ENCODE peak calls at places on chromosome 21, in seven cellular contexts. Z, N, R, L, K, B and P are unnamed samples.

GRCh38 chr21:45975017-45975595 is 6.5 kb upstream of the COL6A1 start:
- DNase-seq in B (peak), L (peak), R (peak), K (peak), N (no peak), Z (peak), P (no peak)

GRCh38 chr21:18041012-18041411 is 203.6 kb upstream of the CHODL start:
- DNase-seq in B (no peak), Z (peak), K (peak), R (no peak), L (no peak), N (no peak), P (no peak)

GRCh38 chr21:32367158-32367557 is 25.7 kb downstream of the URB1 start:
- DNase-seq in Z (peak), L (no peak), K (peak), N (no peak), R (no peak), B (no peak), P (no peak)

GRCh38 chr21:32414579-32415358 is 2.3 kb downstream of the EVA1C start:
- DNase-seq in N (no peak), K (peak), R (no peak), Z (peak), L (no peak), B (no peak), P (no peak)

GRCh38 chr21:39216290-39216689 is 33.0 kb upstream of the PSMG1 start:
- DNase-seq in R (no peak), Z (no peak), L (no peak), B (no peak), K (no peak), N (no peak), P (no peak)

GRCh38 chr21:32411366-32412161 is 942 bp upstream of the EVA1C start:
- DNase-seq in K (peak), R (peak), B (peak), Z (peak), L (peak), N (peak), P (no peak)

GRCh38 chr21:21295303-21295702 is 297.1 kb downstream of the NCAM2 start:
- DNase-seq in Z (no peak), L (no peak), K (no peak), N (no peak), R (no peak), B (no peak), P (no peak)

GRCh38 chr21:21200103-21200938 is 202.1 kb downstream of the NCAM2 start:
- DNase-seq in K (peak), L (no peak), B (no peak), R (no peak), Z (peak), N (no peak), P (no peak)

DNA sequence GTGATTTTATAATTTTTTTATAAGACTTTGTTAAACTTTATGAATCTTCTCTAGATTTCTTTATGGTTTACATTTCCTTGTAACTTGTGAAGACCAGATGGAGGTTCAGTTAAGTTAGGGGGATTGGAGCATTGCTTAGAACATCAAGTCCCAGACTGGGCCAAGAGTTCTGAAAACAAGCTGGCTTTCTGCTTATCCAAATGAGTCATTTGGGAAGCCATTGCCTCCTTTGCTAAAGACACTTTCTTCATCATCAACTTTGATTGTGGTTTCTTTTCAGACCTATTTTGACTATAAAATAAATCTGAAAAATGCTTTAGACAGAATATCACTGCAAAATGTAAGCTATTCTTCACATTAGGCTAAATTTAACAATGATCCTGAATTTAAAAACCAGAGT is 446.8 kb downstream of the USP25 start:
- DNase-seq in K (no peak), N (no peak), L (no peak), R (no peak), Z (no peak), B (no peak), P (no peak)
- TF ChIP-seq CTCF in K (no peak), N (no peak), L (no peak), R (no peak), Z (no peak), B (no peak), P (no peak)

GRCh38 chr21:41611966-41612606 is 104.1 kb upstream of the TMPRSS2 start:
- DNase-seq in R (no peak), K (no peak), N (no peak), B (no peak), Z (no peak), L (no peak), P (no peak)
- TF ChIP-seq CTCF in R (no peak), K (no peak), N (no peak), B (no peak), Z (peak), L (peak), P (no peak)

DNA sequence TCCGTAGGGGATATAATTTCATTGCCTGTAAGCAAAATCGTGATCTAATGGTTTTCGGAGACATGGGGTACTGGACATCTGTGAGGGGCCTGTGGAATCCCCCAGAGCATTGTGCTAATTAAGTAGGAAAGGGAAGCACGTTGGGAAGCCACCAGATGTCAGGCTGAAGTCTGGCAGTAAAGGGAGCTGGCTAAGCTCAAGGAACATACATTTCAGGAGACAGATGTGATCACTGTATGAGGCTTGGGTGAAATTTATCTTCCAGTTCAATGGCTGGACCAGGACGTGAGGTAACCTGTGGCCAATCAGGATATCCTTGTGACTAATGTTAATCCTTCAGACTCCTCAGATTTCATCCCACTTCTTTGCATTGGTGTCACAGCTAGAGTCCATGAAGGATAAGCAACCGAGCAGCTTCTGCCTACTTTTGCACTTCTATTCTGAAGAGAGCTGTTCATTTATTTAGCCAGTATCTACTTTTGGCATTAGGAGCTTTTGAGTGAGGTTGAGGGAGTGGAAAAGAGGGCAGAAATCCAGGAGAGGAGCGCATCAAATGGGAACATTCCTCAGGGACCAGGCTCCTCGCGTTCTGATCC is 110.2 kb upstream of the APP start:
- DNase-seq in R (no peak), K (peak), N (no peak), B (no peak), L (no peak), Z (no peak), P (no peak)
- TF ChIP-seq CTCF in R (no peak), K (no peak), N (no peak), B (no peak), L (no peak), Z (no peak), P (no peak)

DNA sequence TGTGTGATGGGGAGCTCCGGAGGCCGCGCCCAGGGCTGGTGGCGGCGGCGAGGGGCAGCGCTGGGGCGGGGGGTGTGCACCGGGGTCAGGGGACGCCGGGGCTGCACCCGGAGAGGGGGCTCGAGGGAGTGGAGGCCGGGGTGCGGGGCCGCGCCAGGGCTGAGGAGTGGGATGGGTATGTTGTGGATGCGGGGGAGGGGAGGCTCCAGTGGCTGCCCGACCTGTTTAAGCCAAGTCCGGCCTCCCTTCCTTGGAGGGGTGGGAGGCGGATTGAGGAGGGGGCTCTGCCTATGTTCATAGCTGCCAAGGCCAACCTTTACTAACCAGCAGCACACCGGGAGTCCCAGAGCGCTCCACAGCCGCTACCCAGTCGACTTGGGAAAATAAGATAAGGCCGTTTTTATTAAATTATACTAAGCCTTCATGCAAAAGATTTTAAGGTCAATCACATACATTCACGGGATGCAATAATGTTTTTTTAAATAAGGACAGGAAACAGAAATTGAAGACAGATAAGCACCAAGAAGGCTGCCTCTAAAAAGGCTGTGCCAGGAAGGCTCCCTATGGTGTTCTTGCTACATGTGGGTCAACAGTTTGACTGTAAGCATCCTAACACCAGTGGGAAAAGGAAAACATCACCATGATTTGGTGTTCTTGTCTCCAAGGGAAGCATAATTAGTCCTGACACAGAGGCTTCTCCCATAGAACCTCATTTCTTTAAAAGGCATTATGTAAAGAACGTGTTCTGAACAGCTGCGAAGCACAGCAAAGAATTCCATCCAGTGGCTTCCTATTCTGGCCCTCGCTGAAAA is 583 bp upstream of the HLCS start:
- DNase-seq in N (no peak), Z (peak), B (peak), K (peak), L (no peak), R (peak), P (no peak)
- TF ChIP-seq CTCF in N (no peak), Z (no peak), B (no peak), K (no peak), L (no peak), R (no peak), P (no peak)

GRCh38 chr21:43741425-43742096 is 22.6 kb downstream of the PDXK start:
- DNase-seq in Z (no peak), L (no peak), K (no peak), B (no peak), R (no peak), N (no peak), P (no peak)
- TF ChIP-seq CTCF in Z (no peak), L (no peak), K (no peak), B (no peak), R (no peak), N (no peak), P (no peak)

GRCh38 chr21:44619886-44620285 is 7.0 kb upstream of the KRTAP10-9 start:
- DNase-seq in R (no peak), L (no peak), N (no peak), Z (no peak), B (no peak), K (no peak), P (no peak)

GRCh38 chr21:44626673-44627143 is at the start of gene KRTAP10-9:
- DNase-seq in N (no peak), B (peak), Z (no peak), R (no peak), L (no peak), K (no peak), P (no peak)

GRCh38 chr21:44626262-44626661 is 631 bp upstream of the KRTAP10-9 start:
- DNase-seq in Z (no peak), B (peak), K (no peak), N (no peak), R (no peak), L (peak), P (no peak)

GRCh38 chr21:44625756-44626155 is 1.1 kb upstream of the KRTAP10-9 start:
- DNase-seq in Z (no peak), R (no peak), K (no peak), N (no peak), B (no peak), L (no peak), P (no peak)

DNA sequence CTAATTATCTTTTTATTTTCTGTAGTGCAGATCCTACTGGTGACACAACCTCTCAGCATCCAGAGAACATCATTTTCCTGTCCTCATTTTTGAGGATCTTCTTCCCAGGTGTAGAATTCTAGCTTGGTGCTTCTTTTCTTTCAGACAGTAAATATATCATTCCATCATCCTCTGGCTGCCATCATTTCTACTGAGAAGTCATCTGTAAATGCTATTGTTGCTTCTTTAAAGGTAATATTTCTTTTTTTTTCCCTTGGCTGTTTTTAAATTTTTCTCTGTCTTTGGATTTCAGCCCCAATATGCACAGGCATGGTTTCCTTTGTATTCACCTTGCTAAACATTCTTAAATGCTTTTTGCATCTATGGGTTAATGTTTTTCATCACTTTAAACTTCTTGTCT is 3.3 kb upstream of the KRTAP10-9 start:
- DNase-seq in R (no peak), Z (no peak), K (no peak), N (no peak), B (no peak), L (no peak), P (no peak)
- TF ChIP-seq CTCF in R (no peak), Z (no peak), K (no peak), N (no peak), B (no peak), L (no peak), P (no peak)

DNA sequence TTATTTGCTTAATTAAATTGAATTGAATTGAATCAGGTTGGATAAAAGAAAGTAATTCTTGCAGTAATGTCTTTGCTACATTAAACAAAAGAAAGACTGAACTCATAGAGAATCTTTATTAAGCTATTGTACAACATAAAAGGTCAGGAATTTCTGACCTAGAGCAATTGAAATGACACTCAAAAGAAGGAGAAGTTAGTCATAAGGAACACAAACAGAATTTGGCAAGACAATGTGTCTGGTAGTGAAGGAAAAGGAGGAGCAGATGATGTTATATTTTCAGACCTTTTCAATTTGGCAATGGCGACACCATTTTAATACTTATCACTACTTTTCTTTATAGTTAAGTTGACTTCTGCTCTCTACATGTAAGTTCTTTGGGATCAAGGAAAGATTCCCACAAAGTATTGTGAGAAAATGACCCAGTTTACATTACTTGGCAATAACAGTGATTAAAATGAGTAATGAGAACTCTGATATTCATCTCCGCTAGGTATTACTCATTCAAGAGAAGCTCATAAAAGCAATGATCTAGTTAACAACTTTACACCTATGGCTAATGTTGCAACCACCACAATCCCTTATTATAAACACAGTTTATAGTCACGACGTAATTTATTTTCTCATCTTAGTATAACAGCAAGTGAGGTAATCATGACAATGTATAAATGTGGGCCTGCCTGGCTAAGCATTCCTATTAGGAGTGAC is 14.7 kb upstream of the KRTAP21-1 start:
- DNase-seq in B (no peak), Z (no peak), R (no peak), K (no peak), N (no peak), L (no peak), P (no peak)
- TF ChIP-seq CTCF in B (no peak), Z (no peak), R (no peak), K (no peak), N (no peak), L (no peak), P (no peak)

GRCh38 chr21:41957991-41958766 is 4.4 kb upstream of the C2CD2 start:
- DNase-seq in L (no peak), R (peak), N (peak), Z (peak), K (peak), B (no peak), P (peak)
- TF ChIP-seq CTCF in L (no peak), R (peak), N (no peak), Z (peak), K (no peak), B (no peak), P (peak)

GRCh38 chr21:26843912-26844257 is 1.3 kb downstream of the ADAMTS1 start:
- DNase-seq in K (peak), L (no peak), B (no peak), Z (peak), N (no peak), R (no peak), P (no peak)

GRCh38 chr21:26842976-26843911 is 2.0 kb downstream of the ADAMTS1 start:
- DNase-seq in B (peak), N (peak), L (peak), R (peak), Z (peak), K (peak), P (peak)

GRCh38 chr21:26845750-26846035 is 484 bp upstream of the ADAMTS1 start:
- DNase-seq in R (no peak), Z (no peak), K (no peak), L (no peak), B (no peak), N (no peak), P (no peak)

GRCh38 chr21:26845066-26845749 is at the start of gene ADAMTS1:
- DNase-seq in N (peak), L (peak), Z (peak), R (peak), K (peak), B (peak), P (peak)

GRCh38 chr21:26844258-26845065 is 747 bp downstream of the ADAMTS1 start:
- DNase-seq in N (peak), R (peak), L (peak), B (peak), K (no peak), Z (peak), P (no peak)
- TF ChIP-seq CTCF in N (no peak), R (no peak), L (no peak), B (no peak), K (peak), Z (no peak), P (no peak)

GRCh38 chr21:44752701-44753235 is 41.4 kb upstream of the TSPEAR start:
- DNase-seq in R (no peak), K (no peak), Z (peak), N (no peak), B (no peak), L (no peak), P (no peak)
- TF ChIP-seq CTCF in R (no peak), K (no peak), Z (peak), N (no peak), B (no peak), L (no peak), P (no peak)